ENCODE peak calls at places on chromosomes 12 and 14, in seven cellular contexts. M is BJ; I is GM20000; P is Calu3; J is CD4-positive, alpha-beta T cell; F is IMR-90; Y is choroid plexus epithelial cell. E is an unnamed sample.

GRCh38 chr12:9813821-9814798 is 13.2 kb upstream of the KLRF1 start:
- DNase-seq in J (peak; percentile 93), P (peak; percentile 91), M (no peak), Y (peak; percentile 70), I (peak; percentile 84), F (peak; percentile 17), E (peak; percentile 80)

GRCh38 chr14:79011091-79011919 is 841.1 kb downstream of the NRXN3 start:
- DNase-seq in I (peak; percentile 13), J (no peak), F (peak; percentile 84), Y (peak; percentile 74), M (peak; percentile 25), P (peak; percentile 6), E (no peak)

GRCh38 chr12:1927751-1928351 is 9.4 kb upstream of the CACNA2D4 start:
- DNase-seq in F (no peak), J (no peak), I (no peak), Y (no peak), P (no peak), M (no peak), E (no peak)

GRCh38 chr12:1656894-1657293 is 27.9 kb downstream of the WNT5B start:
- DNase-seq in Y (no peak), F (no peak), J (no peak), I (no peak), M (no peak), P (no peak), E (no peak)

GRCh38 chr14:72183631-72184030 is 251.4 kb downstream of the RGS6 start:
- DNase-seq in P (no peak), F (no peak), Y (no peak), J (no peak), I (no peak), M (no peak), E (no peak)

GRCh38 chr12:49921936-49922335 is 18.2 kb upstream of the FAIM2 start:
- DNase-seq in P (no peak), M (no peak), F (no peak), J (no peak), I (no peak), Y (no peak), E (no peak)

GRCh38 chr12:108306014-108306501 is 33.1 kb downstream of the CMKLR1 start:
- DNase-seq in M (no peak), I (no peak), P (no peak), J (no peak), Y (peak; percentile 72), F (peak; percentile 15), E (no peak)

GRCh38 chr14:87312138-87312537 is 680.8 kb downstream of the GALC start:
- DNase-seq in M (no peak), I (no peak), P (no peak), Y (no peak), J (no peak), F (no peak), E (no peak)

GRCh38 chr12:28874758-28875157 is 274.3 kb upstream of the FAR2 start:
- DNase-seq in F (no peak), Y (no peak), I (no peak), M (no peak), J (no peak), P (no peak), E (no peak)

GRCh38 chr12:42023733-42024494 is 120.8 kb downstream of the GXYLT1 start:
- DNase-seq in M (no peak), P (peak; percentile 68), Y (peak; percentile 79), F (peak; percentile 64), I (peak; percentile 67), J (peak; percentile 63), E (peak; percentile 58)

GRCh38 chr14:98229676-98230366 is 1042.2 kb downstream of the BCL11B start:
- DNase-seq in I (no peak), P (no peak), Y (no peak), J (no peak), M (no peak), F (no peak), E (no peak)

GRCh38 chr12:1534708-1535107 is 59.7 kb downstream of the FBXL14 start:
- DNase-seq in P (no peak), Y (no peak), M (no peak), J (no peak), F (no peak), I (peak; percentile 34), E (no peak)

GRCh38 chr12:110079477-110080400 is 31.4 kb upstream of the C12orf76 start:
- DNase-seq in F (peak; percentile 39), M (no peak), I (peak; percentile 71), Y (peak; percentile 83), J (peak; percentile 62), P (peak; percentile 29), E (peak; percentile 50)

GRCh38 chr12:41521872-41522379 is 333.8 kb downstream of the PDZRN4 start:
- DNase-seq in I (peak; percentile 34), P (no peak), F (peak; percentile 87), M (peak; percentile 85), J (no peak), Y (peak; percentile 94), E (no peak)

GRCh38 chr12:14841761-14842160 is 1.6 kb downstream of the ART4 start:
- DNase-seq in I (no peak), Y (peak; percentile 53), J (no peak), P (peak; percentile 41), F (peak; percentile 54), M (no peak), E (no peak)

GRCh38 chr14:30949651-30950050 is 75.3 kb downstream of the COCH start:
- DNase-seq in J (no peak), F (no peak), M (no peak), Y (no peak), P (no peak), I (no peak), E (no peak)

GRCh38 chr14:20455355-20456300 is 602 bp downstream of the APEX1 start:
- DNase-seq in F (peak; percentile 89), M (no peak), P (no peak), J (no peak), Y (peak; percentile 95), I (peak; percentile 63), E (no peak)

GRCh38 chr14:54981698-54982097 is 45.2 kb downstream of the WDHD1 start:
- DNase-seq in M (no peak), I (no peak), F (peak; percentile 22), J (no peak), Y (peak; percentile 48), P (no peak), E (no peak)

GRCh38 chr12:92289611-92290010 is 144.0 kb upstream of the BTG1 start:
- DNase-seq in I (no peak), J (no peak), Y (no peak), M (no peak), P (no peak), F (no peak), E (no peak)

GRCh38 chr14:71478542-71478941 is 453.7 kb upstream of the RGS6 start:
- DNase-seq in M (no peak), J (no peak), Y (peak; percentile 86), F (peak; percentile 64), P (no peak), I (no peak), E (no peak)

GRCh38 chr12:80413462-80413861 is 30.6 kb upstream of the PTPRQ start:
- DNase-seq in M (no peak), P (peak; percentile 13), I (no peak), F (no peak), J (no peak), Y (no peak), E (no peak)

DNA sequence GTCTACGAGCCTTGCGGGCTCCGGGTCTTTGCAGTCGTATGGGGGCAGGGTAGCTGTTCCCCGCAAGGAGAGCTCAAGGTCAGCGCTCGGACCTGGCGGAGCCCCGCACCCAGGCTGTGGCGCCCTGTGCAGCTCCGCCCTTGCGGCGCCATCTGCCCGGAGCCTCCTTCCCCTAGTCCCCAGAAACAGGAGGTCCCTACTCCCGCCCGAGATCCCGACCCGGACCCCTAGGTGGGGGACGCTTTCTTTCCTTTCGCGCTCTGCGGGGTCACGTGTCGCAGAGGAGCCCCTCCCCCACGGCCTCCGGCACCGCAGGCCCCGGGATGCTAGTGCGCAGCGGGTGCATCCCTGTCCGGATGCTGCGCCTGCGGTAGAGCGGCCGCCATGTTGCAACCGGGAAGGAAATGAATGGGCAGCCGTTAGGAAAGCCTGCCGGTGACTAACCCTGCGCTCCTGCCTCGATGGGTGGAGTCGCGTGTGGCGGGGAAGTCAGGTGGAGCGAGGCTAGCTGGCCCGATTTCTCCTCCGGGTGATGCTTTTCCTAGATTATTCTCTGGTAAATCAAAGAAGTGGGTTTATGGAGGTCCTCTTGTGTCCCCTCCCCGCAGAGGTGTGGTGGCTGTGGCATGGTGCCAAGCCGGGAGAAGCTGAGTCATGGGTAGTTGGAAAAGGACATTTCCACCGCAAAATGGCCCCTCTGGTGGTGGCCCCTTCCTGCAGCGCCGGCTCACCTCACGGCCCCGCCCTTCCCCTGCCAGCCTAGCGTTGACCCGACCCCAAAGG is 788 bp downstream of the GAPDH start:
- DNase-seq in J (peak; percentile 54), M (no peak), F (peak; percentile 69), Y (peak; percentile 88), I (peak; percentile 58), P (peak; percentile 70), E (peak; percentile 63)
- TF ChIP-seq CTCF in J (no peak), M (no peak), F (no peak), Y (no peak), I (no peak), P (no peak), E (no peak)

DNA sequence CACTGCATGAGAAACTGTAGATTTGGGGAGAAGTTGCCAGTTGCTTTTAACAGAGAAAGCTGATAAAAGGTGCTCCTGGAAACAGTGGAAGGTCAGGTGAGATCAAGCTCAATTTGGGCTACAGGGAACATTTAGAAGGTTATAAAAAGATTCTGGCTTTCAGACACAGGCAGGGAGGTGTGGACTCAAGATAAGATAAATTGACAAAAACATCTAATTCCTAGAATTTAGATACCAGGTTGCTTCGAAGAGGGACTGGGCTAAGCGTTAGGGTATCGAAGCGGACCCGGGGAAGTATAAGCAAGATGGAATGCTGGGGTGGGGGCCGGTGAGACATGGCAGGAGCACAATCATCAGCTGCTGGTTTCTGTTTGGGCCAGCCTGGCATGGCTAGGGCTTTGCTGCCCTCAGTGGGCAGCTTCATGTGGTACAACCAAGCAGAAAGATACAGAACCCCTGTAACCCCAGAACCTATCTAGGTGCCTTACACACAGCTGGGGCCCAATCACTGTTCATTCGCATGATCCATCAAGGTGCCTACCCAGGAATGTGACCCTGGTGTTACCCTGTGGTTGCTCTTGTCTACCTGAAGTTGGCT is 15.0 kb upstream of the CELA1 start:
- DNase-seq in M (no peak), P (no peak), J (no peak), Y (no peak), F (no peak), I (no peak), E (no peak)
- TF ChIP-seq CTCF in M (no peak), P (no peak), J (no peak), Y (no peak), F (peak; percentile 21), I (no peak), E (no peak)

GRCh38 chr12:53061404-53062010 is 11.6 kb downstream of the TNS2 start:
- DNase-seq in F (no peak), I (no peak), Y (peak; percentile 48), P (peak; percentile 63), J (no peak), M (no peak), E (no peak)
- TF ChIP-seq CTCF in F (no peak), I (no peak), Y (peak; percentile 38), P (no peak), J (no peak), M (peak; percentile 14), E (no peak)

GRCh38 chr12:11508699-11509098 is 113.3 kb upstream of the PRB2 start:
- DNase-seq in P (no peak), F (peak; percentile 45), I (no peak), J (no peak), M (no peak), Y (peak; percentile 69), E (no peak)

GRCh38 chr12:11510671-11511070 is 115.3 kb upstream of the PRB2 start:
- DNase-seq in Y (peak; percentile 22), P (no peak), F (no peak), J (no peak), M (no peak), I (no peak), E (no peak)

GRCh38 chr12:11517080-11517479 is 121.7 kb upstream of the PRB2 start:
- DNase-seq in I (no peak), M (no peak), F (no peak), Y (no peak), J (no peak), P (no peak), E (no peak)

GRCh38 chr12:11513288-11513687 is 117.9 kb upstream of the PRB2 start:
- DNase-seq in M (no peak), P (no peak), I (no peak), J (no peak), F (no peak), Y (peak; percentile 38), E (no peak)
- TF ChIP-seq CTCF in M (no peak), P (no peak), I (no peak), J (no peak), F (no peak), Y (peak; percentile 38), E (no peak)

E was measured in activated B cell treated with CpG ODN at 0.5 μM for 24 hours.